ENCODE peak calls at places on chromosomes 16 and 17, in five cellular contexts. M, D, U, O and K are unnamed samples.

GRCh38 chr16:26645629-26646028 is 421.1 kb upstream of the C16orf82 start:
- DNase-seq in M (no peak), D (no peak), U (peak; percentile 44), O (no peak), K (no peak)

GRCh38 chr17:9575381-9576072 is at the start of gene STX8:
- DNase-seq in M (peak; percentile 94), D (peak; percentile 85), U (peak; percentile 99), O (peak; percentile 48), K (peak; percentile 82)

GRCh38 chr17:61431594-61432311 is 20.5 kb upstream of the TBX4 start:
- DNase-seq in M (no peak), D (no peak), U (no peak), O (no peak), K (no peak)

GRCh38 chr17:20944014-20944905 is 98.6 kb downstream of the USP22 start:
- DNase-seq in M (no peak), D (peak; percentile 79), U (no peak), O (no peak), K (no peak)

GRCh38 chr16:4882633-4883285 is 35.5 kb downstream of the UBN1 start:
- DNase-seq in M (no peak), D (peak; percentile 62), U (no peak), O (no peak), K (no peak)

GRCh38 chr16:4511441-4512082 is 27.0 kb downstream of the CDIP1 start:
- DNase-seq in M (no peak), D (no peak), U (no peak), O (no peak), K (peak; percentile 41)

GRCh38 chr17:73323622-73324455 is 12.0 kb upstream of the CDC42EP4 start:
- DNase-seq in M (no peak), D (no peak), U (no peak), O (no peak), K (no peak)

GRCh38 chr17:76900723-76901122 is 32.5 kb downstream of the MGAT5B start:
- DNase-seq in M (no peak), D (no peak), U (no peak), O (no peak), K (no peak)

GRCh38 chr16:48892884-48893283 is 282.9 kb upstream of the N4BP1 start:
- DNase-seq in M (no peak), D (no peak), U (no peak), O (no peak), K (no peak)

GRCh38 chr17:7912927-7913524 is 3.1 kb downstream of the RNF227 start:
- DNase-seq in M (no peak), D (no peak), U (no peak), O (peak; percentile 43), K (peak; percentile 60)

GRCh38 chr16:56317998-56318912 is 107.1 kb downstream of the AMFR start:
- DNase-seq in M (peak; percentile 92), D (peak; percentile 78), U (peak; percentile 90), O (peak; percentile 3), K (peak; percentile 69)

GRCh38 chr17:9200197-9200662 is 178.9 kb downstream of the NTN1 start:
- DNase-seq in M (no peak), D (no peak), U (no peak), O (no peak), K (no peak)

GRCh38 chr16:54690710-54691109 is 240.0 kb upstream of the IRX5 start:
- DNase-seq in M (no peak), D (no peak), U (no peak), O (no peak), K (no peak)

GRCh38 chr16:22688930-22689329 is 125.0 kb upstream of the HS3ST2 start:
- DNase-seq in M (no peak), D (no peak), U (no peak), O (no peak), K (no peak)

GRCh38 chr17:40528692-40529417 is 27.4 kb upstream of the TNS4 start:
- DNase-seq in M (peak; percentile 17), D (peak; percentile 5), U (no peak), O (no peak), K (no peak)

GRCh38 chr17:44266402-44267164 is 1.4 kb downstream of the SLC4A1 start:
- DNase-seq in M (no peak), D (no peak), U (no peak), O (no peak), K (no peak)

GRCh38 chr16:81686391-81687182 is 92.5 kb upstream of the PLCG2 start:
- DNase-seq in M (no peak), D (no peak), U (no peak), O (no peak), K (no peak)

GRCh38 chr16:83609178-83609577 is 198.6 kb upstream of the HSBP1 start:
- DNase-seq in M (no peak), D (no peak), U (no peak), O (no peak), K (no peak)

GRCh38 chr16:31880322-31880979 is 6.8 kb downstream of the ZNF267 start:
- DNase-seq in M (no peak), D (no peak), U (no peak), O (peak; percentile 38), K (no peak)

GRCh38 chr16:15873737-15874136 is 14.7 kb downstream of the CEP20 start:
- DNase-seq in M (no peak), D (no peak), U (no peak), O (no peak), K (no peak)

GRCh38 chr16:15876503-15876902 is 11.9 kb downstream of the CEP20 start:
- DNase-seq in M (no peak), D (no peak), U (no peak), O (no peak), K (no peak)

GRCh38 chr16:15880434-15880833 is 8.0 kb downstream of the CEP20 start:
- DNase-seq in M (no peak), D (no peak), U (no peak), O (no peak), K (no peak)

GRCh38 chr16:15879255-15879804 is 9.1 kb downstream of the CEP20 start:
- DNase-seq in M (no peak), D (no peak), U (no peak), O (no peak), K (no peak)

DNA sequence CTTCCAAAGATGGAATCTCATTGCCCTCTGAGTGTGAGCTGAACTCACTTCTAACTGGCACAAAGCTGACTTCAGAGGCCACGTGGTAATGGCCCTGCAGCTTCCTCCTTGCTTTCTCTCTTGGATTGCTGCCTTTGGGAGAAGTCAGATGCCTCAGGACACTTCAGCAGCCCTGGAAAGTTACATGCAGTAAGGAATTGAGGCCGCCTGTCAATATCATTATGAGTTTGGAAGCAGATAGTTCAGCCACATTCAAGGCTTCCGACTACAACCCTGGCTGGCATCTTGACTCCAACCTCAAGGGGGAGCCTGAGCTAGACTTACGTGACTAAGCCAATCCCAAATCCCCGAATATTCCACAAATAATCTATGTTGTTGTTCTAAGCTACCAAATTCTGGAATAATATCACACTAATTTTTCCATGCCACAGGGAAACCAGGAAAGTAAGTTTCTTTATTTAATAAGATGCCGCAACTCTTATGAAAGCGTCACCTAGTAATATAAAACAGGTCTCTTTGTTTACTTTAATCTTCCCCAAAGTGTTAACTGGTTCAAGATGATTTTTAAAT is 13.6 kb downstream of the CEP20 start:
- DNase-seq in M (peak; percentile 83), D (no peak), U (no peak), O (no peak), K (peak; percentile 30)
- TF ChIP-seq POLR2AphosphoS5 in M (peak; percentile 15), D (no peak), U (no peak), O (no peak), K (no peak)

DNA sequence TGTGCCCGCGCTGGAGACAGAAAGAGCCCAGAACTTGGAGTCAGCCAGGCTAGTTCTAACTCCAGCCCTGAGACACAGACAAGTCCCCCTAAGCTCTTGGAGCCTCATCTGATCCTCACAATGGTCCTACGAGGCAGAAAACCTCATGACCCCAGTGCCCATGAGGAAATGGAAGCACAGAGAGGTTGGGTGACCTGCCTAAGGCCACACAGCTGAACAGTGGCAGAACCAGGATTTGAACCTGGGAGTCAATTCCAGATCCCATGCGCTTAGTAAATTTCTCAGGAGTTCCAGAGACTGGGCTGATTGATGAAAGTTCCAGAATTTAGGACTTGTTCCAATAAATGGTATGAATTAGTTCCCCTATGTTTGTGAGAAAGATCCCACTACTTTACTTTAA is 39.0 kb upstream of the LITAF start:
- DNase-seq in M (no peak), D (no peak), U (no peak), O (no peak), K (no peak)
- H3K27ac ChIP-seq in M (no peak overlapping the region), D (peak overlapping the region; percentile 40), U (peak overlapping the region; percentile 83), O (no peak overlapping the region), K (no peak overlapping the region)

GRCh38 chr17:75594499-75595283 is 7.1 kb downstream of the MYO15B start:
- DNase-seq in M (peak; percentile 64), D (no peak), U (peak; percentile 67), O (no peak), K (no peak)
- TF ChIP-seq POLR2AphosphoS5 in M (no peak), D (no peak), U (no peak), O (no peak), K (no peak)

GRCh38 chr16:46801428-46802049 is 29.4 kb downstream of the C16orf87 start:
- DNase-seq in M (no peak), D (no peak), U (no peak), O (no peak), K (no peak)

GRCh38 chr16:46796764-46797269 is 34.2 kb downstream of the C16orf87 start:
- DNase-seq in M (no peak), D (no peak), U (no peak), O (no peak), K (no peak)

GRCh38 chr16:46803373-46803772 is 27.6 kb downstream of the C16orf87 start:
- DNase-seq in M (no peak), D (no peak), U (no peak), O (no peak), K (no peak)

DNA sequence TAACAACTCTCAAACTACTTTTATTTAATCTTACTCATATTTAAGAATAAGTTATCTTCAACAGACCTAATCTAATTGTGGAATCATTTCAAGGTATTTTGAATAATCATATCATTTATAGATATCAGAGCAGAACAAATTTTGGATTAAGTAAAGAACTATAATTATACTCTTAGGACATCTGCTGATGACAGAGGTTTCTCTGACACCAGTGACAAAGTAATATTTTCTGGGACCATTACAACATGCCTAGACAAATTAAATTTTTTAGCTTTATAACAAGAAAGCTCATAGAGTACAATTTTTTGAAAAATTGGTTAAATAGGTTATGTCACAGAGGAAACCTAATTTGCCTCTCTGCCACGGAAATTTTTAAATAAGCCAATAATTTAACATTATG is 30.5 kb downstream of the C16orf87 start:
- DNase-seq in M (no peak), D (no peak), U (no peak), O (no peak), K (no peak)
- H3K27ac ChIP-seq in M (no peak overlapping the region), D (no peak overlapping the region), U (no peak overlapping the region), O (no peak overlapping the region), K (no peak overlapping the region)

DNA sequence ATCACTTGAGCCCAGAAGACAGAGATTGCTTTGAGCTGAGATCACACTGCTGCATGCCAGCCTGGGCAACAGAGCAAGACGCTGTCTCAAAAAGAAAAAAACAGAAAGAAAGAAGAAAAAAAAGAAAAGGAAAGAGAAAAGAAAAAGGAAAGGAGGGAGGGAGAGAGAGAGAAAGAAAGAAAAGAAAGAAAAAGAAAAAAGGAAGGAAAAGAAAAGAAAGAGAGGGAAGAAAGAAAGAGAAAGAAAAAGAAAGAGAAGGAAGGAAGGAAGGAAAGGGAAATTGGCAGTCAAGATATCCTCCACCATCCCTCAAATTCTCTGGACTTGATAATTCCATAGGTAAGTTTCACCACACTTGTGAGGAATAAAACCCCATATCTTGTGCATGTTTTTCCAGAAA is 71.4 kb upstream of the WSB1 start:
- DNase-seq in M (no peak), D (no peak), U (no peak), O (no peak), K (no peak)
- TF ChIP-seq POLR2AphosphoS5 in M (no peak), D (no peak), U (no peak), O (no peak), K (no peak)